ENCODE peak calls at places on chromosomes 3 and 15, in four cellular contexts. X is A549, B is K562, E is HepG2. V is an unnamed sample.

GRCh38 chr3:70919091-70919490 is 606.7 kb upstream of the MDFIC2 start:
- DNase-seq in B (no peak), E (no peak), X (no peak), V (no peak)

GRCh38 chr15:99658000-99658399 is 75.2 kb downstream of the LYSMD4 start:
- DNase-seq in B (no peak), E (no peak), X (no peak), V (no peak)

GRCh38 chr3:134029256-134029733 is 430 bp downstream of the SLCO2A1 start:
- DNase-seq in X (no peak), E (no peak), B (no peak), V (no peak)

GRCh38 chr3:33004961-33005360 is 53.5 kb downstream of the CCR4 start:
- DNase-seq in B (no peak), X (no peak), E (no peak), V (no peak)

GRCh38 chr3:51580418-51580817 is 41.9 kb downstream of the RAD54L2 start:
- DNase-seq in E (no peak), B (no peak), X (no peak), V (no peak)

GRCh38 chr3:98341758-98342157 is 11.9 kb upstream of the OR5K4 start:
- DNase-seq in B (no peak), E (no peak), X (no peak), V (no peak)

GRCh38 chr3:9930804-9931418 is 2.7 kb upstream of the CRELD1 start:
- DNase-seq in B (no peak), X (no peak), E (peak), V (no peak)

GRCh38 chr3:157445897-157446296 is 9.2 kb downstream of the PTX3 start:
- DNase-seq in B (no peak), X (no peak), E (no peak), V (no peak)

GRCh38 chr3:160105902-160106584 is 117.4 kb downstream of the IL12A start:
- DNase-seq in X (no peak), E (no peak), B (no peak), V (no peak)

GRCh38 chr15:97866994-97867393 is 93.5 kb upstream of the ARRDC4 start:
- DNase-seq in X (no peak), B (no peak), E (no peak), V (no peak)

GRCh38 chr3:133112666-133113065 is 74.5 kb downstream of the TMEM108 start:
- DNase-seq in X (no peak), E (no peak), B (no peak), V (no peak)

GRCh38 chr3:73510784-73511183 is 114.0 kb downstream of the PDZRN3 start:
- DNase-seq in E (no peak), X (no peak), B (no peak), V (no peak)

GRCh38 chr3:55728461-55729100 is 241.5 kb upstream of the WNT5A start:
- DNase-seq in B (no peak), X (no peak), E (no peak), V (no peak)

GRCh38 chr3:133426721-133427120 is 26.9 kb downstream of the BFSP2 start:
- DNase-seq in B (no peak), X (no peak), E (no peak), V (no peak)

GRCh38 chr15:83983634-83984458 is 251.7 kb upstream of the GOLGA6L4 start:
- DNase-seq in X (no peak), B (no peak), E (no peak), V (no peak)

GRCh38 chr3:10194328-10195071 is 29.8 kb downstream of the IRAK2 start:
- DNase-seq in X (no peak), B (peak), E (no peak), V (no peak)

GRCh38 chr15:49902791-49903481 is 216.1 kb downstream of the ATP8B4 start:
- DNase-seq in X (no peak), B (no peak), E (no peak), V (no peak)

GRCh38 chr15:77457619-77458265 is 37.1 kb downstream of the HMG20A start:
- DNase-seq in B (no peak), E (no peak), X (no peak), V (no peak)

GRCh38 chr3:192867645-192868044 is 50.0 kb downstream of the MB21D2 start:
- DNase-seq in E (no peak), B (no peak), X (no peak), V (no peak)

GRCh38 chr3:117666827-117667226 is 957.2 kb downstream of the TUSC7 start:
- DNase-seq in B (no peak), X (no peak), E (no peak), V (no peak)

GRCh38 chr3:117814975-117815374 is 1105.4 kb downstream of the TUSC7 start:
- DNase-seq in X (no peak), E (no peak), B (no peak), V (no peak)

GRCh38 chr3:9280477-9281219 is 31.2 kb upstream of the SRGAP3 start:
- DNase-seq in E (no peak), B (no peak), X (no peak), V (no peak)

GRCh38 chr3:47781326-47781684 is 388 bp downstream of the SMARCC1 start:
- DNase-seq in E (no peak), X (peak), B (peak), V (peak)

GRCh38 chr3:194352631-194353290 is 1.6 kb upstream of the CPN2 start:
- DNase-seq in B (no peak), X (no peak), E (no peak), V (no peak)

GRCh38 chr3:178072931-178073330 is 463.3 kb upstream of the KCNMB2 start:
- DNase-seq in B (no peak), E (no peak), X (no peak), V (no peak)

GRCh38 chr3:21620511-21621395 is 130.3 kb downstream of the ZNF385D start:
- DNase-seq in E (no peak), X (no peak), B (no peak), V (no peak)

GRCh38 chr15:62566248-62566647 is 401.2 kb upstream of the C2CD4B start:
- DNase-seq in E (no peak), B (no peak), X (no peak), V (no peak)

GRCh38 chr15:57549935-57550334 is 41.8 kb upstream of the MYZAP start:
- DNase-seq in X (no peak), B (no peak), E (no peak), V (no peak)

GRCh38 chr15:57552678-57553334 is 38.9 kb upstream of the MYZAP start:
- DNase-seq in B (no peak), E (no peak), X (no peak), V (no peak)

GRCh38 chr15:57550640-57551039 is 41.1 kb upstream of the MYZAP start:
- DNase-seq in X (no peak), E (no peak), B (no peak), V (no peak)

GRCh38 chr15:57553526-57553925 is 38.2 kb upstream of the MYZAP start:
- DNase-seq in E (no peak), B (no peak), X (no peak), V (peak)

GRCh38 chr15:57551717-57552677 is 39.7 kb upstream of the MYZAP start:
- DNase-seq in B (no peak), X (peak), E (peak), V (peak)
- TF ChIP-seq NR3C1 in B (no peak), X (no peak), E (no peak), V (no peak)

DNA sequence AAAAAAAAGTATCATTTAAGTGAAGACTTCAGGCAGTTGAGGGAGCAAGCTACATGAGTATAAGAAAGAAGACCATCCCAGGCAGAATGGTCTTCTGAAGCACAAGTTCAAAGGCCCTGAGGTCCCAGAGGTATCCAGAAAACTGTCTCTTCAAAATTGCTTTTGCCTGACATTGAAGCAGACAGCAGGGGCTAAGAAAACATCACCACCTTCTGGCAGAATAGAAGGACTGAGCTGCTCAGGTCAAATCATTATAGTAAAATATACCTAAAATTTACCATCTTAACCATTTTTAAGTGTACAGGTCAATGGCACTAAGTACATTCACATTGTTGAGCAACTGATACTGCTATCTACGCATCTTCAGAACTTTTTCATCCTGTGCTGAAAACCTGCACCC is 16.4 kb downstream of the GPR160 start:
- DNase-seq in X (no peak), B (peak), E (no peak), V (no peak)
- TF ChIP-seq NR3C1 in X (no peak), B (no peak), E (no peak), V (no peak)

GRCh38 chr15:59741274-59741906 is 52.3 kb upstream of the BNIP2 start:
- DNase-seq in E (peak), B (peak), X (no peak), V (peak)
- TF ChIP-seq NR3C1 in E (no peak), B (no peak), X (no peak), V (no peak)

GRCh38 chr3:65627102-65627501 is 411.6 kb downstream of the MAGI1 start:
- DNase-seq in X (no peak), E (no peak), B (no peak), V (no peak)
- TF ChIP-seq NR3C1 in X (no peak), E (no peak), B (no peak), V (no peak)

DNA sequence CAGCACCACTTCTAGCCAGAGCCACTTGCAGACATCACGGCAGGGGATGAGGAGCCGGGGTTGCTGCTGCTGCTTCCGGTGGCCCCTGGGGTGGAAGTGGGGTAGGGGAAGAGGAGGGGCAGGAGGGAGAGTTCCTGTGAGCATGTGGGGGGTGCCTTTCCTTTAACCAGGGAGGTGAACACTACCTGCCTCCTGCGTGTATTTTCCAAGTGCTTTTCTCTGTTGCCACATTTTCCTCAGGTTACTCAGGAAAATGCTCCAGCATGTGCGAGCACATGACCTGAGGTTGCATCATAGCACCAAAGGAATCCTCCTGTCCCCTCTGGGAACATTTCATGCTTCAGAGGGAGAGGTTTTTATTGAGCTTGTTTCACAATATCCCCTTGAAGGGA is 12.2 kb upstream of the SACM1L start:
- DNase-seq in E (peak), B (no peak), X (peak), V (no peak)
- TF ChIP-seq NR3C1 in E (no peak), B (no peak), X (no peak), V (no peak)

GRCh38 chr15:60154764-60155163 is 150.7 kb downstream of the FOXB1 start:
- DNase-seq in X (no peak), E (no peak), B (no peak), V (no peak)

GRCh38 chr15:60152386-60152785 is 148.3 kb downstream of the FOXB1 start:
- DNase-seq in X (no peak), B (no peak), E (no peak), V (no peak)

GRCh38 chr15:60155661-60156060 is 151.6 kb downstream of the FOXB1 start:
- DNase-seq in X (no peak), E (no peak), B (no peak), V (no peak)
- TF ChIP-seq NR3C1 in X (no peak), E (no peak), B (no peak), V (no peak)

DNA sequence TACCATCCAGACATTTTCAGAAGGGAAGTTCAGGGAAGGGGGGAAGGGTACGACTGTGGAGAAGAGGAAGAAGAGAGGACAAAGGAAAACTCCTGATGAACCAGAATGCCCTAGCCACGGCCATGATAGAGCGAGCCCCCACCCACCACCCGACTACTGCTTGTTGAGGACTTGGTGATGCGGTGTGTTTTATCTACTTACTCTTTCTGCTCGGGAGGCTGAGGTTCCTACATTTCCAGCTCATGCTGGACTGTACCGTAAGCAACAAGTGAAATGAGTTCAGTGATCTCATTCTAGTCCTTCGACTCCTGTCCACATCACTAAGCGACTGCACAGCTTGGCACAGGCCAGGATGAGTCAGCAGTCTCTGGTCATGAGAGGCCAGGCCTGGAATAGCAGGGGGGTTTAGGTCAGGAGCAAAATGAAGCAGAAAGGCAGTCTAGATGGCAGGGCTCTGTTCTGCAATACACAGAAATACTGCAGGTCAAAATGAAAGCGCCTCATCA is 330.9 kb downstream of the TIGIT start:
- DNase-seq in B (peak), E (peak), X (peak), V (no peak)
- TF ChIP-seq NR3C1 in B (no peak), E (no peak), X (no peak), V (no peak)

GRCh38 chr3:39005295-39005694 is 46.4 kb downstream of the SCN11A start:
- DNase-seq in X (no peak), E (no peak), B (no peak), V (no peak)
- TF ChIP-seq NR3C1 in X (no peak), E (no peak), B (no peak), V (no peak)